ENCODE peak calls at places on chromosomes 6 and 20, in five cellular contexts. F is heart left ventricle, M is A549, O is esophagus muscularis mucosa, I is sigmoid colon. U is an unnamed sample.
A peak's percentile ranks its signal among the peaks of the same experiment; 100 is the strongest.

GRCh38 chr6:111358454-111358853 is 124.6 kb downstream of the REV3L start:
- DNase-seq in F (no peak), O (no peak), I (no peak), M (no peak), U (no peak)

GRCh38 chr20:44180814-44181213 is 6.2 kb downstream of the JPH2 start:
- DNase-seq in O (no peak), F (peak; percentile 65), I (peak; percentile 94), M (no peak), U (no peak)

GRCh38 chr6:21300439-21300838 is 293.1 kb upstream of the SOX4 start:
- DNase-seq in F (no peak), O (no peak), I (no peak), M (no peak), U (no peak)

GRCh38 chr6:21111399-21111725 is 482.2 kb upstream of the SOX4 start:
- DNase-seq in F (no peak), O (no peak), I (no peak), M (peak; percentile 22), U (no peak)

GRCh38 chr6:75076009-75076408 is 129.8 kb downstream of the COL12A1 start:
- DNase-seq in F (peak; percentile 25), O (no peak), I (no peak), M (no peak), U (no peak)

GRCh38 chr20:44447827-44448419 is 27.8 kb upstream of the TTPAL start:
- DNase-seq in O (no peak), F (no peak), M (no peak), I (no peak), U (no peak)

GRCh38 chr6:111663692-111664564 is 58.2 kb upstream of the TRAF3IP2 start:
- DNase-seq in F (peak; percentile 79), M (no peak), I (peak; percentile 85), O (no peak), U (no peak)

GRCh38 chr20:31608256-31608980 is 3.3 kb downstream of the ID1 start:
- DNase-seq in I (peak; percentile 87), O (no peak), F (peak; percentile 87), M (peak; percentile 98), U (peak; percentile 94)

GRCh38 chr20:17636523-17637412 is 45.3 kb downstream of the RRBP1 start:
- DNase-seq in M (no peak), O (no peak), F (no peak), I (no peak), U (no peak)

GRCh38 chr6:89840538-89840937 is 10.9 kb downstream of the CASP8AP2 start:
- DNase-seq in M (peak; percentile 12), I (no peak), O (no peak), F (no peak), U (peak; percentile 40)

GRCh38 chr20:1308702-1309095 is 20.2 kb downstream of the SDCBP2 start:
- DNase-seq in M (no peak), F (no peak), I (no peak), O (no peak), U (no peak)

GRCh38 chr20:2032168-2032567 is 38.3 kb upstream of the PDYN start:
- DNase-seq in F (no peak), I (no peak), M (no peak), O (no peak), U (no peak)

GRCh38 chr20:53940883-53941546 is 129.4 kb downstream of the BCAS1 start:
- DNase-seq in O (peak; percentile 64), I (no peak), F (no peak), M (peak; percentile 81), U (no peak)

GRCh38 chr6:88815491-88815890 is 147.9 kb downstream of the RNGTT start:
- DNase-seq in O (no peak), F (no peak), M (peak; percentile 2), I (no peak), U (no peak)

GRCh38 chr20:3209023-3209945 is at the start of gene ITPA:
- DNase-seq in F (no peak), O (no peak), I (no peak), M (peak; percentile 58), U (peak; percentile 30)

GRCh38 chr20:51019598-51020592 is 3.0 kb downstream of the KCNG1 start:
- DNase-seq in M (no peak), F (no peak), I (no peak), O (no peak), U (no peak)

GRCh38 chr6:53139841-53140413 is 8.7 kb downstream of the GCM1 start:
- DNase-seq in F (no peak), O (peak; percentile 50), I (no peak), M (no peak), U (no peak)

GRCh38 chr6:170346649-170347048 is 40.1 kb downstream of the FAM120B start:
- DNase-seq in O (no peak), F (no peak), I (no peak), M (no peak), U (no peak)

GRCh38 chr6:139114741-139115140 is 20.1 kb upstream of the HECA start:
- DNase-seq in F (no peak), M (no peak), O (no peak), I (no peak), U (no peak)

GRCh38 chr6:13307508-13307995 is 20.8 kb downstream of the TBC1D7 start:
- DNase-seq in F (no peak), O (peak; percentile 53), I (no peak), M (peak; percentile 87), U (no peak)

DNA sequence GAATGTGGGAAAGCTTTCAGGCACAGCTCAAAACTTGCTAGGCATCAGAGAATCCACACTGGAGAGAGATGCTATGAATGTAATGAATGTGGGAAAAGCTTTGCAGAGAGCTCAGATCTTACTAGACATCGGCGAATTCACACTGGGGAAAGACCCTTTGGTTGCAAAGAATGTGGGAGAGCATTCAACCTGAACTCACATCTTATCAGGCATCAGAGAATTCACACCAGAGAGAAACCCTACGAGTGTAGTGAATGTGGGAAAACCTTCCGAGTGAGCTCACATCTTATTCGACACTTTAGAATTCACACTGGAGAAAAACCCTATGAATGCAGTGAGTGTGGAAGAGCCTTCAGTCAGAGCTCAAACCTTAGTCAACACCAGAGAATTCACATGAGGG is 8.7 kb downstream of the ZNF165 start:
- DNase-seq in O (no peak), I (no peak), F (no peak), M (no peak), U (no peak)
- TF ChIP-seq POLR2A in O (no peak), I (no peak), F (no peak), M (no peak), U (no peak)

GRCh38 chr6:152206072-152206818 is 398.8 kb downstream of the ESR1 start:
- DNase-seq in F (no peak), M (peak; percentile 28), I (peak; percentile 58), O (no peak), U (no peak)
- TF ChIP-seq CTCF in F (peak; percentile 46), M (peak; percentile 35), I (no peak), O (peak; percentile 45), U (no peak)

GRCh38 chr6:43274127-43274915 is 23.7 kb upstream of the SLC22A7 start:
- DNase-seq in F (peak; percentile 39), I (no peak), M (no peak), O (no peak), U (no peak)
- H3K4me3 ChIP-seq in F (peak overlapping the region; percentile 52), I (peak overlapping the region; percentile 41), M (no peak overlapping the region), O (peak overlapping the region; percentile 57), U (no peak overlapping the region)

GRCh38 chr20:34875657-34876160 is 703 bp upstream of the ACSS2 start:
- DNase-seq in M (no peak), O (no peak), I (no peak), F (no peak), U (no peak)
- TF ChIP-seq POLR2A in M (no peak), O (no peak), I (no peak), F (no peak), U (no peak)

GRCh38 chr6:148177589-148178233 is 164.9 kb upstream of the SASH1 start:
- DNase-seq in O (no peak), F (peak; percentile 74), I (peak; percentile 74), M (peak; percentile 63), U (peak; percentile 91)

GRCh38 chr6:148175511-148176188 is 167.0 kb upstream of the SASH1 start:
- DNase-seq in M (no peak), F (no peak), I (no peak), O (no peak), U (no peak)

GRCh38 chr6:148183776-148184175 is 158.9 kb upstream of the SASH1 start:
- DNase-seq in F (no peak), M (no peak), I (no peak), O (no peak), U (no peak)

GRCh38 chr6:148182378-148182777 is 160.3 kb upstream of the SASH1 start:
- DNase-seq in F (no peak), I (no peak), O (no peak), M (no peak), U (no peak)

DNA sequence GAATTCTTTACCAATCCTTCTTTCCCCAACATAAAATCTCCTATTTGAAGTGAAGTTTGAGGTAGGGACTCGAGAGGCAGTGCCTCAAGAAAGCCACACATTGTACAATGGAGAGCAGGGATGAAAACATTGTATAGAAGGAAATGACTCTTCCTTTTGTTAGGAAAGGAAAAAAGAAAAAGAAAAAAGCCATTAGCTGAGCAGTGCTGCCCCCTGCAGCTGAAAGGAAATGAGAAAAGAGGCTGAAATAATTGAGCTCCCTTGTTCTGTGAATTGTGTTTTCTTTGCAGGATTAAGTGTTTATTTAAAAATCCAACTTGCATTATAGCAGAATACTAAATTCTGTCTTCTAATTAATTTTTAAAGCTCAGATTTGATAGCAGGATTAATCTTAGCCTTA is 162.9 kb upstream of the SASH1 start:
- DNase-seq in F (no peak), O (no peak), I (no peak), M (peak; percentile 44), U (no peak)
- TF ChIP-seq CTCF in F (peak; percentile 38), O (peak; percentile 20), I (no peak), M (peak; percentile 64), U (no peak)

U was measured in lower leg skin.